ENCODE peak calls at places on chromosomes 11 and 22, in four cellular contexts. H, I, L and U are unnamed samples.
A peak's percentile ranks its signal among the peaks of the same experiment; 100 is the strongest.

GRCh38 chr11:86056262-86056911 is 12.5 kb downstream of the PICALM start:
- DNase-seq in H (no peak), I (no peak), L (no peak), U (no peak)

GRCh38 chr11:93253111-93253510 is 55.3 kb upstream of the SLC36A4 start:
- DNase-seq in H (no peak), I (no peak), L (no peak), U (no peak)

GRCh38 chr11:67423891-67424613 is 4.2 kb upstream of the RPS6KB2 start:
- DNase-seq in H (no peak), I (no peak), L (no peak), U (no peak)

GRCh38 chr11:68677432-68677831 is 6.9 kb upstream of the GAL start:
- DNase-seq in H (no peak), I (no peak), L (no peak), U (no peak)

GRCh38 chr22:44505796-44506354 is 7.8 kb upstream of the RTL6 start:
- DNase-seq in H (no peak), I (no peak), L (no peak), U (no peak)

GRCh38 chr11:127789887-127790286 is 789.3 kb upstream of the KIRREL3 start:
- DNase-seq in H (no peak), I (no peak), L (no peak), U (no peak)

GRCh38 chr11:29448246-29448877 is 568.5 kb downstream of the KCNA4 start:
- DNase-seq in H (no peak), I (no peak), L (no peak), U (no peak)

GRCh38 chr11:118892515-118892914 is 8.8 kb downstream of the CXCR5 start:
- DNase-seq in H (no peak), I (no peak), L (no peak), U (peak; percentile 50)

GRCh38 chr11:112132737-112133136 is 31.2 kb downstream of the IL18 start:
- DNase-seq in H (no peak), I (no peak), L (no peak), U (no peak)

GRCh38 chr11:78646564-78647185 is 72.0 kb upstream of the NARS2 start:
- DNase-seq in H (no peak), I (peak; percentile 49), L (peak; percentile 6), U (no peak)

GRCh38 chr22:22884888-22885840 is 2.5 kb upstream of the IGLL5 start:
- DNase-seq in H (no peak), I (peak; percentile 49), L (no peak), U (peak; percentile 84)

GRCh38 chr11:78100276-78101040 is 20.8 kb upstream of the NDUFC2 start:
- DNase-seq in H (no peak), I (no peak), L (no peak), U (no peak)

GRCh38 chr11:35180311-35181233 is 41.6 kb downstream of the CD44 start:
- DNase-seq in H (no peak), I (no peak), L (no peak), U (no peak)

GRCh38 chr11:67393437-67393836 is 1.7 kb downstream of the RAD9A start:
- DNase-seq in H (no peak), I (no peak), L (no peak), U (no peak)

GRCh38 chr11:50174189-50174588 is 141.5 kb downstream of the OR4C45 start:
- DNase-seq in H (no peak), I (no peak), L (no peak), U (no peak)

GRCh38 chr22:32627091-32627490 is 152.5 kb downstream of the FBXO7 start:
- DNase-seq in H (no peak), I (no peak), L (no peak), U (no peak)

GRCh38 chr11:999009-999408 is 37.5 kb downstream of the MUC6 start:
- DNase-seq in H (no peak), I (no peak), L (no peak), U (no peak)

GRCh38 chr22:30572840-30573593 is 1.4 kb downstream of the GAL3ST1 start:
- DNase-seq in H (no peak), I (no peak), L (no peak), U (no peak)

GRCh38 chr11:3026803-3027202 is 30.4 kb downstream of the CARS1 start:
- DNase-seq in H (no peak), I (no peak), L (no peak), U (no peak)

GRCh38 chr11:56751480-56751879 is 3.0 kb upstream of the OR9G4 start:
- DNase-seq in H (no peak), I (no peak), L (no peak), U (no peak)

GRCh38 chr22:22720724-22721261 is 76.4 kb downstream of the GGTLC2 start:
- DNase-seq in H (no peak), I (no peak), L (no peak), U (peak; percentile 50)

GRCh38 chr11:33892906-33893594 is 1.2 kb upstream of the LMO2 start:
- DNase-seq in H (no peak), I (no peak), L (no peak), U (peak; percentile 48)

GRCh38 chr11:35088676-35089075 is 50.3 kb upstream of the CD44 start:
- DNase-seq in H (no peak), I (no peak), L (no peak), U (no peak)

GRCh38 chr11:111977141-111978027 is 40.2 kb downstream of the DIXDC1 start:
- DNase-seq in H (no peak), I (peak; percentile 29), L (no peak), U (no peak)